ENCODE peak calls at places on chromosomes 5 and 9, in seven cellular contexts. C, R, X, J, M, P and N are unnamed samples.

GRCh38 chr9:4640027-4640426 is 22.1 kb upstream of the PLPP6 start:
- DNase-seq in C (no peak), R (no peak), X (peak; percentile 41), J (no peak), M (peak; percentile 39), P (peak; percentile 29), N (no peak)

GRCh38 chr9:122978586-122978985 is 37.8 kb downstream of the RABGAP1 start:
- DNase-seq in C (no peak), R (no peak), X (no peak), J (no peak), M (no peak), P (no peak), N (peak; percentile 55)

GRCh38 chr5:169164481-169164925 is 136.4 kb downstream of the SLIT3 start:
- DNase-seq in C (peak; percentile 43), R (no peak), X (no peak), J (no peak), M (peak; percentile 90), P (peak; percentile 78), N (no peak)

GRCh38 chr5:172311605-172312004 is 28.0 kb upstream of the UBTD2 start:
- DNase-seq in C (no peak), R (no peak), X (no peak), J (no peak), M (no peak), P (no peak), N (no peak)

GRCh38 chr9:126155756-126156664 is 170.6 kb upstream of the MVB12B start:
- DNase-seq in C (no peak), R (no peak), X (no peak), J (no peak), M (no peak), P (no peak), N (no peak)

GRCh38 chr5:129110742-129111141 is 16.2 kb downstream of the ISOC1 start:
- DNase-seq in C (no peak), R (no peak), X (no peak), J (no peak), M (no peak), P (no peak), N (peak; percentile 64)

GRCh38 chr5:151598984-151599383 is 7.9 kb upstream of the FAT2 start:
- DNase-seq in C (no peak), R (no peak), X (no peak), J (no peak), M (no peak), P (peak; percentile 24), N (no peak)

GRCh38 chr9:26710008-26710407 is 182.6 kb downstream of the CAAP1 start:
- DNase-seq in C (no peak), R (no peak), X (no peak), J (no peak), M (no peak), P (no peak), N (no peak)

GRCh38 chr5:25540628-25541027 is 895.9 kb upstream of the CDH10 start:
- DNase-seq in C (no peak), R (no peak), X (no peak), J (no peak), M (peak; percentile 5), P (no peak), N (no peak)

GRCh38 chr9:87640385-87640795 is 85.5 kb upstream of the CTSL start:
- DNase-seq in C (no peak), R (peak; percentile 89), X (no peak), J (no peak), M (peak; percentile 89), P (peak; percentile 87), N (no peak)

GRCh38 chr9:132703336-132703735 is 33.1 kb downstream of the GTF3C4 start:
- DNase-seq in C (no peak), R (no peak), X (no peak), J (no peak), M (peak; percentile 60), P (peak; percentile 11), N (peak; percentile 79)

GRCh38 chr5:38789777-38790176 is 56.0 kb upstream of the OSMR start:
- DNase-seq in C (no peak), R (no peak), X (no peak), J (no peak), M (no peak), P (no peak), N (no peak)

GRCh38 chr9:93965830-93966577 is 10.8 kb upstream of the BARX1 start:
- DNase-seq in C (no peak), R (no peak), X (no peak), J (no peak), M (no peak), P (no peak), N (no peak)

GRCh38 chr5:53481887-53482716 is 1.7 kb downstream of the FST start:
- DNase-seq in C (peak; percentile 38), R (peak; percentile 90), X (peak; percentile 63), J (no peak), M (peak; percentile 74), P (peak; percentile 43), N (peak; percentile 79)

GRCh38 chr9:126563556-126563955 is 50.2 kb upstream of the LMX1B start:
- DNase-seq in C (no peak), R (peak; percentile 37), X (no peak), J (no peak), M (no peak), P (peak; percentile 13), N (no peak)

GRCh38 chr9:93597871-93598646 is 21.7 kb downstream of the PHF2 start:
- DNase-seq in C (no peak), R (no peak), X (no peak), J (no peak), M (no peak), P (no peak), N (no peak)

GRCh38 chr9:98108540-98109031 is 10.4 kb downstream of the TRIM14 start:
- DNase-seq in C (no peak), R (no peak), X (no peak), J (no peak), M (no peak), P (no peak), N (no peak)

GRCh38 chr9:127388856-127389238 is 8.1 kb upstream of the SLC2A8 start:
- DNase-seq in C (no peak), R (no peak), X (no peak), J (no peak), M (peak; percentile 16), P (peak; percentile 6), N (no peak)

GRCh38 chr5:36877667-36878420 is 1.3 kb downstream of the NIPBL start:
- DNase-seq in C (no peak), R (no peak), X (peak; percentile 38), J (no peak), M (peak; percentile 71), P (peak; percentile 55), N (peak; percentile 30)

GRCh38 chr5:125412051-125412560 is 665.7 kb upstream of the ZNF608 start:
- DNase-seq in C (no peak), R (no peak), X (no peak), J (no peak), M (peak; percentile 27), P (peak; percentile 77), N (no peak)